ENCODE peak calls at places on chromosome 21, in four cellular contexts. F is psoas muscle, V is stomach, B is upper lobe of right lung. M is an unnamed sample.

GRCh38 chr21:42411891-42412635 is 8.4 kb downstream of the UBASH3A start:
- DNase-seq in B (peak; percentile 60), V (no peak), F (no peak), M (no peak)

GRCh38 chr21:21001591-21002100 is 3.4 kb downstream of the NCAM2 start:
- DNase-seq in B (no peak), V (no peak), F (no peak), M (no peak)

GRCh38 chr21:38139380-38140168 is 117.2 kb upstream of the KCNJ15 start:
- DNase-seq in F (no peak), B (no peak), V (no peak), M (no peak)

GRCh38 chr21:15160136-15160535 is 95.3 kb upstream of the NRIP1 start:
- DNase-seq in V (no peak), B (no peak), F (no peak), M (no peak)

GRCh38 chr21:15992171-15992570 is 262.4 kb downstream of the USP25 start:
- DNase-seq in F (no peak), V (no peak), B (no peak), M (no peak)

GRCh38 chr21:18666725-18667124 is 263.1 kb upstream of the TMPRSS15 start:
- DNase-seq in F (no peak), B (no peak), V (no peak), M (no peak)

GRCh38 chr21:17466166-17466565 is 46.7 kb upstream of the CXADR start:
- DNase-seq in B (no peak), F (no peak), V (peak; percentile 41), M (no peak)

GRCh38 chr21:41932576-41933258 is 21.1 kb downstream of the C2CD2 start:
- DNase-seq in B (no peak), V (no peak), F (peak; percentile 39), M (no peak)

GRCh38 chr21:20999567-21000169 is 1.5 kb downstream of the NCAM2 start:
- DNase-seq in B (no peak), V (no peak), F (no peak), M (no peak)

GRCh38 chr21:37006243-37006520 is 320 bp upstream of the RIPPLY3 start:
- DNase-seq in V (no peak), B (no peak), F (no peak), M (no peak)

GRCh38 chr21:21210552-21210951 is 212.3 kb downstream of the NCAM2 start:
- DNase-seq in F (no peak), B (no peak), V (no peak), M (no peak)

GRCh38 chr21:37087188-37087587 is 14.1 kb downstream of the TTC3 start:
- DNase-seq in V (no peak), F (no peak), B (no peak), M (no peak)

GRCh38 chr21:41740604-41741252 is 26.1 kb downstream of the RIPK4 start:
- DNase-seq in V (no peak), B (no peak), F (no peak), M (no peak)

GRCh38 chr21:16891821-16892220 is 621.0 kb upstream of the CXADR start:
- DNase-seq in B (no peak), F (no peak), V (no peak), M (no peak)

GRCh38 chr21:33820371-33820770 is 95.2 kb downstream of the ATP5PO start:
- DNase-seq in F (no peak), V (no peak), B (no peak), M (no peak)
- TF ChIP-seq CTCF in F (no peak), V (no peak), B (no peak), M (no peak)

GRCh38 chr21:31991356-31992331 is 118.8 kb downstream of the HUNK start:
- DNase-seq in F (no peak), B (peak; percentile 50), V (no peak), M (no peak)

GRCh38 chr21:31993826-31994791 is 121.3 kb downstream of the HUNK start:
- DNase-seq in F (no peak), V (no peak), B (peak; percentile 36), M (no peak)

GRCh38 chr21:31988492-31989285 is 115.9 kb downstream of the HUNK start:
- DNase-seq in F (no peak), B (no peak), V (no peak), M (no peak)

GRCh38 chr21:31987696-31988095 is 114.9 kb downstream of the HUNK start:
- DNase-seq in V (no peak), F (peak; percentile 39), B (peak; percentile 61), M (no peak)

DNA sequence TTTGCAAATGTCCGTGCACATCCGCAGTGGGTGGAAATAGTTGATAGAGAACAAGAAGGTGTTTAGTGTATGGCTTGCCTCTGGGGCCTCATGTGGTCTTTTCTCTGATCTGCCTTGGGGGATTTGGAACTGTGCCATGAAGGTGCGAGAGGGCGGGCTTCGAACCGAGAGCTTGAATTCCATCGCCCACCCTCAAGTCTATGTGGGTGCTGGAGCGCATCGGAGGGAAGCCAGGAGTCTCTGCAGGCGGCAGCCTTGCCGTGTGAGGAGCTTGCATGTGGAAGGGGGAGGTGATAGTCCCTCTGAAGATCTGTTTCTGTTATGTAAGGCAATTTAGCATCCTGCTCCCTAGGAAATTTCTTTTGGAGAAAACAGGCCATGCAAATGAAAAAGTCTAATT is 119.6 kb downstream of the HUNK start:
- DNase-seq in F (no peak), B (peak; percentile 46), V (no peak), M (peak; percentile 51)
- H3K4me3 ChIP-seq in F (no peak overlapping the region), B (no peak overlapping the region), V (no peak overlapping the region), M (no peak overlapping the region)

GRCh38 chr21:34522284-34522683 is 10.3 kb upstream of the KCNE1 start:
- DNase-seq in B (no peak), F (no peak), V (no peak), M (no peak)
- H3K27ac ChIP-seq in B (no peak overlapping the region), F (no peak overlapping the region), V (peak overlapping the region; percentile 90), M (no peak overlapping the region)

DNA sequence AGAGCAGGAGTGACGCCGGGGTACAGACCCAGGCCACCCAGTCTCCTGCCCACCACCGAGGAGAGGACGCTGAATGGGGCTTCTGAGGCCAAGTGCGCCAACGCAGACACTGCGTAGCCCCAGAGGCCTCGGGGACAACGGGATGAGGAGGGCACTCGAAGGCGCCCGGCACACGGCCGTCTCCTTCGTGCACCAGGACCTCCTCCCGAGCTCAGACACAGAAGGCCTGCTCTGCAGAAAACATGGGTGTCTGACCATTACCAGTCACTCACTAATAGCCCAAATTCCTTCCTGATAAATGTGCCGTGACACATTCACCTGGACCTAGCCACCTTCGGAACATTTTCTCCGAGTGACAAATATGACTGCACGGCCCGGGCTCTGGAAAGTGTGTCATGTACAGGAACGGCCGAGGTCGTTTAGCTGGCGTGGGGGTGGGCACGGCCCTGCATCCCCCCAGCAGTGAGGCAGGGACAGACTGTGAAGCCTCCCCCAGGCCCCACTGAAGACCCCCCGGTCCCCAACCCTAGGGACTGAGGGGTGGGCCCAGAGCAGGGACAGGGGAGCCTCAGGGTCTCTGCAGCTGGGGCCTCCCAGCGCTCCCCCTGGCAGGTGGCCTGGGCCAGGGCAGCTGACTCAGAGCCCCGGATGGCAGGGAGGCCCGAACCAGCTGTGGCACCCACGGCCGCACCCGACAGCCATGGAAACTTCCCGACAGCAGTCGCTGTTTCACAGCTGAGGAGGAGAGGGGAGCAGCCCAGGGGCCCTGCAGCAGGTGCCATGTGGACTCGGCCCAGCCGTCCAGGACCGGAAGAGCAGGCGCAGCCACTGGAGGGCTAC is 16.7 kb upstream of the COL6A2 start:
- DNase-seq in V (peak; percentile 22), B (peak; percentile 54), F (no peak), M (no peak)
- TF ChIP-seq CTCF in V (no peak), B (no peak), F (no peak), M (no peak)

GRCh38 chr21:25995283-25995682 is 175.3 kb downstream of the APP start:
- DNase-seq in B (no peak), F (no peak), V (no peak), M (no peak)

GRCh38 chr21:25999935-26000582 is 170.5 kb downstream of the APP start:
- DNase-seq in F (no peak), B (no peak), V (no peak), M (no peak)

GRCh38 chr21:25997788-25998611 is 172.6 kb downstream of the APP start:
- DNase-seq in V (peak; percentile 81), B (no peak), F (no peak), M (no peak)

GRCh38 chr21:25994758-25995163 is 175.8 kb downstream of the APP start:
- DNase-seq in F (no peak), V (no peak), B (no peak), M (no peak)
- H3K4me3 ChIP-seq in F (no peak overlapping the region), V (no peak overlapping the region), B (no peak overlapping the region), M (no peak overlapping the region)

DNA sequence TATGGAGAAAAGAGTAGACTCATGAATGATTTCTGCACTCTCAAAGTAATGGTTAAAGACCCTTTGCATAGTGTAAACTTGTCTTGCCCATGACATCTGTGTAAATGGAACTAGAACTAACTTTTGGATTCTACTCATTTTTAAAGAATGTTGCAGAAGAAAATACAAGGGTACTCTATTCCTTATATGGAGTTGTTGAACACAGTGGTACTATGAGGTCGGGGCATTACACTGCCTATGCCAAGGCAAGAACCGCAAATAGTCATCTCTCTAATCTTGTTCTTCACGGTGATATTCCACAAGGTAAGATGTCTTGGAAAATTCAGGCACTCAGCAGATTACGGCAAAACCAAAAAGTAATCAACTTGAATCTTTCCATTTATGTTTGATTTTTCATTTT is 19.8 kb downstream of the CCT8 start:
- DNase-seq in F (no peak), B (no peak), V (no peak), M (no peak)
- H3K27ac ChIP-seq in F (peak overlapping the region; percentile 10), B (no peak overlapping the region), V (no peak overlapping the region), M (no peak overlapping the region)

GRCh38 chr21:25350056-25350455 is 257.2 kb downstream of the MRPL39 start:
- DNase-seq in B (no peak), F (no peak), V (no peak), M (no peak)
- TF ChIP-seq CTCF in B (peak; percentile 28), F (no peak), V (no peak), M (peak; percentile 17)

DNA sequence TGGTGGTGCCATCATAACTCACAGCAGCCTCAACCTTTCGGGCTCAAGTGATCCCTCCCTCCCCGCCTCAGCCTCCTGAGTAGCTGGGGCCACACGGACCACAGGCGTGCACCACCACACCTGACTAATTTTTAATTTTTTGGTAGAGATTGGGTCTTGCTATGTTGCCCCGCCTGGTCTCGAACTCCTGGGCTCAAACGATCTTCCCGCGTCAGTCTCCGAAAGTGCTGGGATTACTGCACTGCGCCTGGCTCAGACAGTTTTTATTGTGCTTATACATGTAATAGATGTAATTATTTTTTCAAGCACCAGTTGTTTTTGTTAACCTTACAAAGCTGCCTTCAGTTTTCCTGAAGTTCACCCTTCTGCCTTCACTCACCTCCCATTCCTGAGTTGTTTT is 38.0 kb upstream of the HMGN1 start:
- DNase-seq in V (no peak), B (no peak), F (no peak), M (no peak)
- H3K4me3 ChIP-seq in V (peak overlapping the region; percentile 49), B (no peak overlapping the region), F (peak overlapping the region; percentile 65), M (peak overlapping the region; percentile 57)

GRCh38 chr21:44275041-44275440 is 10.6 kb upstream of the AIRE start:
- DNase-seq in F (no peak), V (no peak), B (no peak), M (no peak)

GRCh38 chr21:44271558-44271957 is 9.9 kb upstream of the DNMT3L start:
- DNase-seq in B (no peak), V (no peak), F (no peak), M (no peak)

GRCh38 chr21:44267655-44268142 is 6.0 kb upstream of the DNMT3L start:
- DNase-seq in B (no peak), F (peak; percentile 52), V (no peak), M (no peak)

GRCh38 chr21:44273046-44273445 is 11.3 kb upstream of the DNMT3L start:
- DNase-seq in B (no peak), V (no peak), F (no peak), M (no peak)

GRCh38 chr21:44272231-44272858 is 10.6 kb upstream of the DNMT3L start:
- DNase-seq in F (no peak), V (no peak), B (no peak), M (no peak)
- H3K27ac ChIP-seq in F (no peak overlapping the region), V (no peak overlapping the region), B (no peak overlapping the region), M (no peak overlapping the region)

M was measured in dorsolateral prefrontal cortex.